ENCODE peak calls at places on chromosome 4, in eight cellular contexts. One of them, this sample, is unnamed.

GRCh38 chr4:95705323-95705722 is 134.6 kb upstream of the PDHA2 start:
- DNase-seq in H9: no peak
- DNase-seq in activated naive CD4-positive, alpha-beta T cell treated with Interleukin-2 at 50 U/mL for 16 hours: no peak
- DNase-seq in naive thymus-derived CD8-positive, alpha-beta T cell: no peak
- DNase-seq in AG04450: no peak
- DNase-seq in sigmoid colon: no peak
- DNase-seq in mesenchymal stem cell: no peak
- DNase-seq in stimulated activated naive B cell treated with anti-CD40 and anti-IgM and Interleukin-4, amounts not matched to agents 10 μg/mL and 1 μg/mL and 100 μg/mL, for 72 hours: no peak
- DNase-seq in this sample: no peak

GRCh38 chr4:78542373-78542772 is 9.2 kb upstream of the ANXA3 start:
- DNase-seq in H9: no peak
- DNase-seq in activated naive CD4-positive, alpha-beta T cell treated with Interleukin-2 at 50 U/mL for 16 hours: no peak
- DNase-seq in naive thymus-derived CD8-positive, alpha-beta T cell: no peak
- DNase-seq in AG04450: no peak
- DNase-seq in sigmoid colon: no peak
- DNase-seq in mesenchymal stem cell: peak; percentile 47
- DNase-seq in stimulated activated naive B cell treated with anti-CD40 and anti-IgM and Interleukin-4, amounts not matched to agents 10 μg/mL and 1 μg/mL and 100 μg/mL, for 72 hours: no peak
- DNase-seq in this sample: no peak

GRCh38 chr4:52098618-52099017 is 47.5 kb downstream of the SPATA18 start:
- DNase-seq in H9: no peak
- DNase-seq in activated naive CD4-positive, alpha-beta T cell treated with Interleukin-2 at 50 U/mL for 16 hours: no peak
- DNase-seq in naive thymus-derived CD8-positive, alpha-beta T cell: no peak
- DNase-seq in AG04450: no peak
- DNase-seq in sigmoid colon: no peak
- DNase-seq in mesenchymal stem cell: no peak
- DNase-seq in stimulated activated naive B cell treated with anti-CD40 and anti-IgM and Interleukin-4, amounts not matched to agents 10 μg/mL and 1 μg/mL and 100 μg/mL, for 72 hours: no peak
- DNase-seq in this sample: no peak

GRCh38 chr4:12729384-12729783 is 754.8 kb downstream of the RAB28 start:
- DNase-seq in H9: no peak
- DNase-seq in activated naive CD4-positive, alpha-beta T cell treated with Interleukin-2 at 50 U/mL for 16 hours: no peak
- DNase-seq in naive thymus-derived CD8-positive, alpha-beta T cell: no peak
- DNase-seq in AG04450: no peak
- DNase-seq in sigmoid colon: no peak
- DNase-seq in mesenchymal stem cell: peak; percentile 45
- DNase-seq in stimulated activated naive B cell treated with anti-CD40 and anti-IgM and Interleukin-4, amounts not matched to agents 10 μg/mL and 1 μg/mL and 100 μg/mL, for 72 hours: no peak
- DNase-seq in this sample: no peak

GRCh38 chr4:65193985-65194384 is 476.3 kb downstream of the EPHA5 start:
- DNase-seq in H9: no peak
- DNase-seq in activated naive CD4-positive, alpha-beta T cell treated with Interleukin-2 at 50 U/mL for 16 hours: no peak
- DNase-seq in naive thymus-derived CD8-positive, alpha-beta T cell: no peak
- DNase-seq in AG04450: no peak
- DNase-seq in sigmoid colon: no peak
- DNase-seq in mesenchymal stem cell: no peak
- DNase-seq in stimulated activated naive B cell treated with anti-CD40 and anti-IgM and Interleukin-4, amounts not matched to agents 10 μg/mL and 1 μg/mL and 100 μg/mL, for 72 hours: no peak
- DNase-seq in this sample: no peak

GRCh38 chr4:6272863-6273660 is 3.4 kb downstream of the WFS1 start:
- DNase-seq in H9: no peak
- DNase-seq in activated naive CD4-positive, alpha-beta T cell treated with Interleukin-2 at 50 U/mL for 16 hours: no peak
- DNase-seq in naive thymus-derived CD8-positive, alpha-beta T cell: no peak
- DNase-seq in AG04450: peak; percentile 75
- DNase-seq in sigmoid colon: no peak
- DNase-seq in mesenchymal stem cell: peak; percentile 85
- DNase-seq in stimulated activated naive B cell treated with anti-CD40 and anti-IgM and Interleukin-4, amounts not matched to agents 10 μg/mL and 1 μg/mL and 100 μg/mL, for 72 hours: no peak
- DNase-seq in this sample: no peak

GRCh38 chr4:188158336-188158735 is 19.1 kb downstream of the TRIML1 start:
- DNase-seq in H9: no peak
- DNase-seq in activated naive CD4-positive, alpha-beta T cell treated with Interleukin-2 at 50 U/mL for 16 hours: no peak
- DNase-seq in naive thymus-derived CD8-positive, alpha-beta T cell: no peak
- DNase-seq in AG04450: no peak
- DNase-seq in sigmoid colon: no peak
- DNase-seq in mesenchymal stem cell: no peak
- DNase-seq in stimulated activated naive B cell treated with anti-CD40 and anti-IgM and Interleukin-4, amounts not matched to agents 10 μg/mL and 1 μg/mL and 100 μg/mL, for 72 hours: no peak
- DNase-seq in this sample: no peak

GRCh38 chr4:3407171-3407771 is 34.5 kb upstream of the HGFAC start:
- DNase-seq in H9: peak; percentile 20
- DNase-seq in activated naive CD4-positive, alpha-beta T cell treated with Interleukin-2 at 50 U/mL for 16 hours: no peak
- DNase-seq in naive thymus-derived CD8-positive, alpha-beta T cell: no peak
- DNase-seq in AG04450: no peak
- DNase-seq in sigmoid colon: peak; percentile 35
- DNase-seq in mesenchymal stem cell: no peak
- DNase-seq in stimulated activated naive B cell treated with anti-CD40 and anti-IgM and Interleukin-4, amounts not matched to agents 10 μg/mL and 1 μg/mL and 100 μg/mL, for 72 hours: no peak
- DNase-seq in this sample: peak; percentile 37

GRCh38 chr4:80732010-80732409 is 298.5 kb upstream of the BMP3 start:
- DNase-seq in H9: no peak
- DNase-seq in activated naive CD4-positive, alpha-beta T cell treated with Interleukin-2 at 50 U/mL for 16 hours: no peak
- DNase-seq in naive thymus-derived CD8-positive, alpha-beta T cell: no peak
- DNase-seq in AG04450: no peak
- DNase-seq in sigmoid colon: no peak
- DNase-seq in mesenchymal stem cell: no peak
- DNase-seq in stimulated activated naive B cell treated with anti-CD40 and anti-IgM and Interleukin-4, amounts not matched to agents 10 μg/mL and 1 μg/mL and 100 μg/mL, for 72 hours: no peak
- DNase-seq in this sample: no peak

GRCh38 chr4:35052546-35052945 is 1191.8 kb downstream of the ARAP2 start:
- DNase-seq in H9: no peak
- DNase-seq in activated naive CD4-positive, alpha-beta T cell treated with Interleukin-2 at 50 U/mL for 16 hours: no peak
- DNase-seq in naive thymus-derived CD8-positive, alpha-beta T cell: no peak
- DNase-seq in AG04450: no peak
- DNase-seq in sigmoid colon: no peak
- DNase-seq in mesenchymal stem cell: no peak
- DNase-seq in stimulated activated naive B cell treated with anti-CD40 and anti-IgM and Interleukin-4, amounts not matched to agents 10 μg/mL and 1 μg/mL and 100 μg/mL, for 72 hours: no peak
- DNase-seq in this sample: no peak

GRCh38 chr4:36000941-36001557 is 243.3 kb downstream of the ARAP2 start:
- DNase-seq in H9: no peak
- DNase-seq in activated naive CD4-positive, alpha-beta T cell treated with Interleukin-2 at 50 U/mL for 16 hours: no peak
- DNase-seq in naive thymus-derived CD8-positive, alpha-beta T cell: no peak
- DNase-seq in AG04450: no peak
- DNase-seq in sigmoid colon: no peak
- DNase-seq in mesenchymal stem cell: no peak
- DNase-seq in stimulated activated naive B cell treated with anti-CD40 and anti-IgM and Interleukin-4, amounts not matched to agents 10 μg/mL and 1 μg/mL and 100 μg/mL, for 72 hours: no peak
- DNase-seq in this sample: no peak